ENCODE peak calls at places on chromosomes 1 and 21, in seven cellular contexts. S, E, W, X, J, Q and Y are unnamed samples. For H3K9me3 and H3K4me1, the result is how much of the 10 kb centered on the place peaks cover.

GRCh38 chr1:91847851-91848250 is 38.1 kb downstream of the TGFBR3 start:
- DNase-seq in E (no peak), S (no peak), W (no peak), Q (no peak), X (no peak), J (no peak), Y (no peak)

GRCh38 chr1:193730017-193730416 is 543.6 kb upstream of the B3GALT2 start:
- DNase-seq in X (peak), W (no peak), E (no peak), Q (no peak), S (no peak), J (no peak), Y (no peak)

GRCh38 chr1:225923381-225923691 is 714 bp downstream of the PYCR2 start:
- DNase-seq in E (peak), W (no peak), X (no peak), Q (no peak), J (no peak), S (no peak), Y (no peak)

GRCh38 chr1:228669401-228669695 is 65.9 kb upstream of the RHOU start:
- DNase-seq in E (no peak), S (no peak), J (no peak), X (no peak), W (no peak), Q (no peak), Y (no peak)

GRCh38 chr1:28456078-28456477 is 49.8 kb upstream of the RCC1 start:
- DNase-seq in E (no peak), Q (no peak), X (peak), S (no peak), W (no peak), J (no peak), Y (no peak)

GRCh38 chr1:9294910-9295636 is 2.4 kb downstream of the SPSB1 start:
- DNase-seq in S (no peak), X (peak), E (no peak), Q (peak), W (peak), J (no peak), Y (no peak)

GRCh38 chr1:201305815-201306214 is 22.5 kb downstream of the PKP1 start:
- DNase-seq in E (peak), X (no peak), Q (no peak), S (no peak), J (no peak), W (no peak), Y (no peak)

GRCh38 chr1:20169932-20170331 is 16.0 kb upstream of the UBXN10 start:
- DNase-seq in J (no peak), W (no peak), Q (no peak), S (no peak), X (no peak), E (no peak), Y (no peak)

GRCh38 chr1:31801450-31801849 is 14.4 kb downstream of the SPOCD1 start:
- DNase-seq in S (no peak), X (no peak), J (peak), E (no peak), W (no peak), Q (no peak), Y (no peak)

GRCh38 chr1:183276386-183276785 is 90.3 kb downstream of the LAMC2 start:
- DNase-seq in X (no peak), J (no peak), Q (no peak), S (no peak), W (no peak), E (no peak), Y (no peak)

GRCh38 chr1:28247603-28248272 is 11.6 kb upstream of the SESN2 start:
- DNase-seq in X (no peak), Q (no peak), E (no peak), J (no peak), W (no peak), S (no peak), Y (no peak)

GRCh38 chr1:61392417-61393242 is 310.3 kb downstream of the NFIA start:
- DNase-seq in E (no peak), X (no peak), J (no peak), S (no peak), W (no peak), Q (no peak), Y (no peak)

GRCh38 chr1:30764396-30764795 is 6.8 kb upstream of the LAPTM5 start:
- DNase-seq in J (no peak), E (no peak), S (no peak), X (no peak), W (no peak), Q (no peak), Y (no peak)

GRCh38 chr1:87151500-87152421 is 176.9 kb upstream of the LMO4 start:
- DNase-seq in Q (peak), W (no peak), E (peak), J (no peak), S (no peak), X (peak), Y (peak)

GRCh38 chr1:185567006-185567405 is 167.2 kb upstream of the HMCN1 start:
- DNase-seq in W (peak), J (no peak), Q (no peak), X (no peak), S (no peak), E (no peak), Y (no peak)

GRCh38 chr1:21308847-21309652 is 18.8 kb upstream of the ECE1 start:
- DNase-seq in X (no peak), Q (no peak), S (no peak), W (peak), E (no peak), J (no peak), Y (peak)

GRCh38 chr1:180237850-180238476 is 7.9 kb downstream of the LHX4 start:
- DNase-seq in E (no peak), J (no peak), X (no peak), Q (no peak), S (no peak), W (no peak), Y (no peak)

GRCh38 chr1:200880212-200880611 is 7.4 kb downstream of the GPR25 start:
- DNase-seq in X (no peak), S (no peak), Q (no peak), W (no peak), J (no peak), E (no peak), Y (no peak)

GRCh38 chr1:193211539-193211938 is 25.1 kb upstream of the B3GALT2 start:
- DNase-seq in S (no peak), E (no peak), X (peak), J (no peak), Q (no peak), W (peak), Y (no peak)

GRCh38 chr1:8202182-8202905 is 115.6 kb upstream of the SLC45A1 start:
- DNase-seq in Q (no peak), W (peak), S (peak), E (peak), J (no peak), X (peak), Y (peak)

GRCh38 chr1:16254263-16254948 is 17.4 kb upstream of the CPLANE2 start:
- DNase-seq in Q (no peak), W (peak), S (no peak), J (no peak), X (no peak), E (no peak), Y (no peak)

GRCh38 chr1:235736263-235736662 is 86.7 kb upstream of the GNG4 start:
- DNase-seq in J (no peak), W (no peak), Q (no peak), E (no peak), S (no peak), X (no peak), Y (no peak)

GRCh38 chr1:237867380-237867888 is 23.3 kb downstream of the ZP4 start:
- DNase-seq in E (no peak), W (no peak), X (no peak), S (no peak), Q (no peak), J (no peak), Y (no peak)

GRCh38 chr1:1438531-1439381 is 3.3 kb downstream of the VWA1 start:
- DNase-seq in J (no peak), S (no peak), Q (no peak), E (no peak), X (no peak), W (no peak), Y (no peak)

GRCh38 chr21:23452384-23453083 is 2154.7 kb downstream of the MRPL39 start:
- DNase-seq in W (peak), E (no peak), S (peak), X (no peak), Q (no peak), J (no peak), Y (no peak)

GRCh38 chr1:207034998-207035397 is 2.4 kb upstream of the C1orf116 start:
- DNase-seq in S (no peak), J (no peak), X (no peak), W (peak), E (no peak), Q (no peak), Y (no peak)

GRCh38 chr1:11068556-11069232 is 8.9 kb upstream of the SRM start:
- DNase-seq in E (peak), J (no peak), S (no peak), X (no peak), W (no peak), Q (no peak), Y (no peak)

GRCh38 chr1:197469620-197470210 is 201.7 kb downstream of the CRB1 start:
- DNase-seq in S (no peak), Q (no peak), J (no peak), E (no peak), W (no peak), X (no peak), Y (no peak)

GRCh38 chr1:44389437-44389836 is 15.6 kb upstream of the RNF220 start:
- DNase-seq in S (no peak), E (no peak), W (no peak), J (no peak), X (no peak), Q (no peak), Y (no peak)

GRCh38 chr1:244647819-244648218 is 5.1 kb upstream of the DESI2 start:
- DNase-seq in X (no peak), J (no peak), S (no peak), E (no peak), W (no peak), Q (no peak), Y (no peak)

GRCh38 chr1:22428672-22429071 is 23.0 kb upstream of the ZBTB40 start:
- DNase-seq in X (peak), Q (no peak), E (no peak), W (peak), J (peak), S (no peak), Y (no peak)

GRCh38 chr1:196607940-196608339 is 300 bp downstream of the KCNT2 start:
- DNase-seq in E (no peak), S (no peak), W (no peak), X (peak), Q (no peak), J (no peak), Y (no peak)

GRCh38 chr1:152001631-152002584 is 8.2 kb upstream of the S100A10 start:
- DNase-seq in W (peak), E (peak), X (peak), S (no peak), Q (peak), J (peak), Y (peak)

GRCh38 chr1:191668525-191668924 is 489.7 kb upstream of the RGS18 start:
- DNase-seq in J (no peak), W (no peak), X (no peak), S (no peak), Q (no peak), E (no peak), Y (no peak)

DNA sequence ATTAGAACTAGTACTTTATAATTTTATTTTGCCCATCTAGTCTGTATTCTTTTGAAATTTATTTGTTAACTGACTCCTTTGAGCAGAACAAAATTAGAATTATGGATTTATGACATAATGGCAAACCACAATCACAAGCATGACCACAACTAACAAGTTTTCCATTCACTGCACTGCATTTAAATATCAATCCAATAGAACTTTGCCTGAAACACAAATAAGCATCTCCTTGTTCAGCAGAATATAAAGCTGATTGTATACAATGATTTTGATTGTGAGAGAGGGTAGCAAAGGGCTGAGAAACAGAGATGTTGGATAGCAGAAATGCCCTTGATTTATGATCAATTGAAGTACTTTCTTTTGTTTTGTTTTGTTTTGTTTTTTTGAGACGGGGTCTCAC is 495.5 kb upstream of the RGS18 start:
- DNase-seq in Q (no peak), X (no peak), S (no peak), W (no peak), E (no peak), J (no peak), Y (no peak)
- H3K9me3 ChIP-seq in Q (under half), X (under half), S (under half), W (under half), E (under half), J (under half), Y (under half)

GRCh38 chr1:6613361-6614018 is at the start of gene PHF13:
- DNase-seq in S (peak), J (peak), Q (peak), W (peak), X (peak), E (peak), Y (peak)
- H3K4me1 ChIP-seq in S (under half), J (under half), Q (under half), W (under half), X (under half), E (under half), Y (under half)

DNA sequence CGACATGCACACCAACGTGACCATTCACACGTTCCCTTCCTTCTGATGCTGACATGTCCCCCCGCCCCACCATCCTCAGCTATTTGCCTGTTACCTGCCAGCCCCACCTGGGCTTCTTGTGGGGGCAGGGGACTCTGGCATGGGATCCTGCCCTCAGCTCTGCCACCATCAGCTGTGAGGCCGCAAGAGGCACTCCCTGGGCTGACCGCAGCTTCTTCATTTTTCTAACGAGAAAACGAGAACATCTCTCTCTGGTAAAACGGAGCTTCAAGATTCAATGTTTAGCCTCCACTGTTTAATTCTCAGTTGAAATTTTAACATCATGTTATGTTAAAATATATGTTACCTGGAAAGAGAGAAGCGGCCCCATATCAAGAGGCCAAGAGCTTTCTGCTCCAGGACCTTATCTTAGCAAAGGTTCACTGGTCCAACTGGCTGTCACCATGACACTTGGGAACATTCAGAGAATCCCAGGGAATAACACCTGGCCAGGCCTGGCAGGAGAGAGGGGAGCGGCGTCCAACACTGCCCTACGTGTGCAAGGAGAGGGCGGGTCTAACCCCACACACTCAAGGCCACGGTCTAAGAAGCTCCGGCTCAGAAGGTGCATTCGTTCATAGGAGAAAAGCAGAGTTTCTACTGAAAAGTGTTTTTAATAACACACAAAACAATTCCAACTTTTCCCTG is 51.3 kb downstream of the HLCS start:
- DNase-seq in X (no peak), W (no peak), S (no peak), Q (no peak), J (no peak), E (no peak), Y (no peak)
- H3K9me3 ChIP-seq in X (under half), W (under half), S (under half), Q (under half), J (under half), E (under half), Y (under half)

DNA sequence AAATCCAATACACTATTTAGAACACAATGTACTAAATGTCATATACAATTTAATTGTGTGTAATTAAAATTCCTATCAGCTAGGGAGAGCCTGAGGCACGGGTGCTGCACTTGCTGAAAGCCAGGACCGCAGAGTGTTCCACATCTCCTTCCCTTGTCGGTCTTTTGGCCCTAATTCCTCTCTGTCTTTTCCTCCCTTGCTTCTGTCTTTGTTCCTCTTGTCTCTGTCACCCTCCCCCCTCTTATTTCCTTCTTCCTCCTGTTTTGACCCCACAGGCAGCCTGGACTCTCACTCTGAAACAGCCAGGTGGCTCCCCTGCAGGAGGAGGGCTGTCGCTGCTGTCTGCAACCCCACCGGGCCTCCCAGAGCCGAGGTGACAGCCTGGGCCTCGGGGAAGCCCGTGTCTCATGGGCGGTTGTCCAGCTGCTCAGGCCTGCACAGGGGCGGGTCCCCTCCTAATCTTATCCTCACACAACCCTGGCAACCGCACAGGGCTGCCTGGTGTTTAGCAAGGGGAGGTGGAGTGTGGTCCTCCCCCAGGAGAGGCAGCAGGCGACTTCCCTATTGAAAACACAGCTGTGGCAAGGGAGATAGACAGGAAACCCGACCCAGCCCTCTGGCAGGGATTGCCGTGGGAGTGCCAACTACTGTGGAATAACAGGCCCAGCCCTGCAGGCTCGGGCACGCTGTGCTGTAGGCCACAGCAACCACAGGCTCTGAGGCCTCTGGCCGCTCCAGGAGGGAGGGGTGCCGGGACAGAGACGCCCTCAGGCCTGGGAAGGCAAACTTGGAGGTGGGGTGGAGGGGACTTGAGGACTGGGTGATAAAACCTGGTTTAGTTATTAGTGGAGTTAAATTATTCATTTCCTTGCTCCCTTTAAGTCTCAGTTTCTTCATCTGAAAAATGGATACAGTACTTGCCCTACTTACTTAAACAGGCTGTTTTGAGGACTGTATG is 68.8 kb upstream of the WDR26 start:
- DNase-seq in Q (peak), J (no peak), S (no peak), W (peak), E (peak), X (peak), Y (peak)
- H3K4me1 ChIP-seq in Q (under half), J (under half), S (under half), W (under half), E (under half), X (under half), Y (under half)

GRCh38 chr1:49351744-49352143 is 575.1 kb upstream of the BEND5 start:
- DNase-seq in S (no peak), E (no peak), W (peak), J (no peak), X (no peak), Q (no peak), Y (no peak)

GRCh38 chr1:49358036-49358435 is 581.3 kb upstream of the BEND5 start:
- DNase-seq in E (no peak), Q (no peak), J (no peak), X (no peak), S (no peak), W (no peak), Y (no peak)

GRCh38 chr1:49356594-49356993 is 579.9 kb upstream of the BEND5 start:
- DNase-seq in X (no peak), J (no peak), S (no peak), W (peak), Q (no peak), E (no peak), Y (no peak)
- H3K9me3 ChIP-seq in X (under half), J (under half), S (under half), W (under half), Q (under half), E (under half), Y (under half)

DNA sequence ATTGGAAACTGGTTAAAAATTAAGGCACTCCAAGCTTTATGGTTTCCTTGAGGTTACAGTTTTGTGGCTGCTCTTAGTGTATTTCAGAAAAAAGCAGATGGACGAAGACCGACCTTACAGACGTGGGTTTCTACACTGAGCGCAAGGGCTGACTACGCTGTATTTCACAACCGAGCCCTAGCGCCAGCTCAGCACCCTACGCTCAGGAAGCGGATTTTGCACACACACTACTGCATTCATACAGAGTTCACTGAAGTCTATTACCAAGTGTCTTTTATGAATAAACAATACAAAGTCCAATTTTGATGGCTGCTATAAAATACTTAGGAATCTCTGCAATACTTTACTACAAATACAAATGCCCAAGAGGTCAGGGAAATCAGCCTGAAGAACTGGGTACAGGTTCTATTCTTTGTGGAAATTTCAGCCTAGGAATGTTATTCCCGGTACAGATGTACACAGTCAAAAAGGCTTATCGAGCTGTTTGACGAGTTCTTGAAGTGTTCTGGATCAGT is 23.8 kb downstream of the PTTG1IP start:
- DNase-seq in Q (no peak), S (no peak), J (no peak), X (no peak), E (no peak), W (no peak), Y (no peak)
- H3K4me1 ChIP-seq in Q (under half), S (under half), J (under half), X (under half), E (under half), W (under half), Y (under half)

GRCh38 chr21:9774347-9774746 is 747.0 kb upstream of the TPTE start:
- DNase-seq in E (no peak), J (no peak), W (no peak), X (no peak), Q (no peak), S (no peak), Y (no peak)
- H3K9me3 ChIP-seq in E (under half), J (under half), W (half or more), X (under half), Q (under half), S (under half), Y (under half)